ENCODE peak calls at places on chromosomes 3 and 15, in ten cellular contexts. Q, S, O, U, V, K, G, R, B and L are unnamed samples. For H3K9me3, the result is how much of the 10 kb centered on the place peaks cover.

GRCh38 chr3:102053375-102053989 is 204.2 kb downstream of the NFKBIZ start:
- DNase-seq in Q (peak), S (no peak), O (peak), U (no peak), V (no peak), K (no peak), G (no peak), R (peak), B (no peak), L (no peak)

GRCh38 chr3:61601831-61602230 is 40.5 kb downstream of the PTPRG start:
- DNase-seq in Q (no peak), S (no peak), O (no peak), U (peak), V (no peak), K (no peak), G (no peak), R (peak), B (peak), L (no peak)

GRCh38 chr15:26013946-26014345 is 150.8 kb upstream of the ATP10A start:
- DNase-seq in Q (no peak), S (no peak), O (no peak), U (no peak), V (no peak), K (no peak), G (no peak), R (peak), B (no peak), L (no peak)

GRCh38 chr3:56837196-56837955 is 35.6 kb upstream of the ARHGEF3 start:
- DNase-seq in Q (peak), S (no peak), O (no peak), U (no peak), V (no peak), K (no peak), G (no peak), R (no peak), B (no peak), L (no peak)

GRCh38 chr15:100334905-100335304 is 6.9 kb downstream of the ADAMTS17 start:
- DNase-seq in Q (no peak), S (peak), O (no peak), U (no peak), V (no peak), K (no peak), G (no peak), R (no peak), B (no peak), L (no peak)

GRCh38 chr3:28542351-28542750 is 193.7 kb upstream of the AZI2 start:
- DNase-seq in Q (no peak), S (no peak), O (no peak), U (no peak), V (no peak), K (no peak), G (no peak), R (no peak), B (no peak), L (no peak)

GRCh38 chr3:41653575-41654239 is 308.2 kb downstream of the ULK4 start:
- DNase-seq in Q (no peak), S (no peak), O (no peak), U (no peak), V (no peak), K (no peak), G (no peak), R (no peak), B (no peak), L (no peak)

GRCh38 chr3:137709011-137709601 is 55.0 kb upstream of the SOX14 start:
- DNase-seq in Q (peak), S (no peak), O (no peak), U (no peak), V (no peak), K (no peak), G (no peak), R (peak), B (no peak), L (no peak)

GRCh38 chr3:99984668-99985067 is 129.6 kb downstream of the FILIP1L start:
- DNase-seq in Q (no peak), S (no peak), O (no peak), U (no peak), V (no peak), K (no peak), G (no peak), R (no peak), B (no peak), L (no peak)

GRCh38 chr3:129596194-129597086 is 10.0 kb downstream of the PLXND1 start:
- DNase-seq in Q (no peak), S (peak), O (peak), U (peak), V (peak), K (peak), G (peak), R (peak), B (peak), L (peak)

GRCh38 chr3:50534721-50535330 is 31.4 kb upstream of the CACNA2D2 start:
- DNase-seq in Q (no peak), S (no peak), O (no peak), U (no peak), V (no peak), K (no peak), G (no peak), R (peak), B (no peak), L (no peak)

GRCh38 chr3:158160958-158161357 is 51.1 kb downstream of the RSRC1 start:
- DNase-seq in Q (peak), S (no peak), O (peak), U (no peak), V (no peak), K (no peak), G (no peak), R (peak), B (no peak), L (no peak)

GRCh38 chr15:98174286-98174685 is 213.8 kb downstream of the ARRDC4 start:
- DNase-seq in Q (peak), S (no peak), O (no peak), U (no peak), V (no peak), K (no peak), G (no peak), R (no peak), B (no peak), L (no peak)

GRCh38 chr15:67070892-67071664 is 5.7 kb downstream of the SMAD3 start:
- DNase-seq in Q (peak), S (no peak), O (no peak), U (no peak), V (no peak), K (no peak), G (no peak), R (no peak), B (no peak), L (no peak)

GRCh38 chr3:188584958-188585689 is 431.2 kb downstream of the LPP start:
- DNase-seq in Q (peak), S (no peak), O (no peak), U (no peak), V (no peak), K (no peak), G (no peak), R (peak), B (no peak), L (no peak)

GRCh38 chr15:72740202-72740601 is 43.4 kb downstream of the ADPGK start:
- DNase-seq in Q (no peak), S (no peak), O (no peak), U (no peak), V (no peak), K (no peak), G (no peak), R (no peak), B (no peak), L (no peak)

GRCh38 chr3:178342111-178342510 is 194.1 kb upstream of the KCNMB2 start:
- DNase-seq in Q (no peak), S (no peak), O (no peak), U (no peak), V (no peak), K (no peak), G (no peak), R (no peak), B (no peak), L (no peak)

GRCh38 chr3:170978335-170978745 is 48.2 kb downstream of the SLC2A2 start:
- DNase-seq in Q (no peak), S (no peak), O (no peak), U (no peak), V (no peak), K (no peak), G (no peak), R (no peak), B (no peak), L (no peak)

GRCh38 chr3:140363801-140364200 is 314.1 kb upstream of the TRIM42 start:
- DNase-seq in Q (peak), S (no peak), O (no peak), U (no peak), V (no peak), K (peak), G (no peak), R (peak), B (no peak), L (no peak)

GRCh38 chr3:70433091-70433490 is 120.7 kb upstream of the MDFIC2 start:
- DNase-seq in Q (peak), S (no peak), O (peak), U (no peak), V (no peak), K (no peak), G (no peak), R (peak), B (no peak), L (no peak)

GRCh38 chr3:141373768-141374526 is 5.6 kb downstream of the ZBTB38 start:
- DNase-seq in Q (peak), S (no peak), O (peak), U (no peak), V (no peak), K (no peak), G (no peak), R (peak), B (no peak), L (no peak)

GRCh38 chr3:194134231-194134756 is 1.7 kb upstream of the HES1 start:
- DNase-seq in Q (no peak), S (no peak), O (peak), U (peak), V (peak), K (peak), G (peak), R (peak), B (no peak), L (peak)

GRCh38 chr3:142298626-142299025 is 73.2 kb upstream of the GK5 start:
- DNase-seq in Q (no peak), S (no peak), O (no peak), U (no peak), V (no peak), K (no peak), G (no peak), R (no peak), B (no peak), L (no peak)

GRCh38 chr15:26891448-26891881 is 24.6 kb downstream of the GABRA5 start:
- DNase-seq in Q (peak), S (peak), O (peak), U (no peak), V (peak), K (no peak), G (no peak), R (peak), B (no peak), L (no peak)

GRCh38 chr3:130971208-130971607 is 55.4 kb downstream of the ASTE1 start:
- DNase-seq in Q (peak), S (no peak), O (peak), U (no peak), V (no peak), K (no peak), G (no peak), R (peak), B (no peak), L (no peak)

GRCh38 chr15:39113741-39114140 is 467.1 kb upstream of the THBS1 start:
- DNase-seq in Q (no peak), S (no peak), O (no peak), U (no peak), V (no peak), K (no peak), G (no peak), R (no peak), B (no peak), L (no peak)

GRCh38 chr3:152629363-152630122 is 205.4 kb upstream of the P2RY1 start:
- DNase-seq in Q (no peak), S (no peak), O (no peak), U (no peak), V (no peak), K (no peak), G (no peak), R (no peak), B (no peak), L (no peak)

GRCh38 chr15:42511010-42511396 is 15.6 kb downstream of the SNAP23 start:
- DNase-seq in Q (peak), S (no peak), O (peak), U (no peak), V (no peak), K (no peak), G (no peak), R (peak), B (no peak), L (no peak)

GRCh38 chr15:41160639-41161315 is 44.7 kb upstream of the INO80 start:
- DNase-seq in Q (no peak), S (no peak), O (peak), U (no peak), V (no peak), K (no peak), G (no peak), R (peak), B (no peak), L (peak)

GRCh38 chr3:113560845-113561623 is 28.7 kb downstream of the SIDT1 start:
- DNase-seq in Q (peak), S (no peak), O (no peak), U (no peak), V (no peak), K (no peak), G (no peak), R (peak), B (no peak), L (no peak)

GRCh38 chr3:113559011-113559410 is 26.7 kb downstream of the SIDT1 start:
- DNase-seq in Q (no peak), S (no peak), O (no peak), U (no peak), V (no peak), K (no peak), G (no peak), R (no peak), B (no peak), L (no peak)

GRCh38 chr3:113557374-113557773 is 25.0 kb downstream of the SIDT1 start:
- DNase-seq in Q (peak), S (no peak), O (peak), U (no peak), V (no peak), K (no peak), G (no peak), R (peak), B (no peak), L (no peak)

GRCh38 chr3:113556556-113557335 is 24.4 kb downstream of the SIDT1 start:
- DNase-seq in Q (no peak), S (no peak), O (no peak), U (no peak), V (no peak), K (no peak), G (no peak), R (no peak), B (no peak), L (no peak)

GRCh38 chr3:113560265-113560664 is 27.9 kb downstream of the SIDT1 start:
- DNase-seq in Q (no peak), S (no peak), O (no peak), U (no peak), V (no peak), K (no peak), G (no peak), R (no peak), B (no peak), L (no peak)
- H3K9me3 ChIP-seq in Q (under half), S (under half), O (under half), U (under half), V (under half), K (under half), G (under half), R (under half), B (under half), L (under half)

GRCh38 chr15:63075072-63075995 is 32.8 kb downstream of the TPM1 start:
- DNase-seq in Q (no peak), S (no peak), O (peak), U (no peak), V (no peak), K (no peak), G (no peak), R (peak), B (peak), L (no peak)
- H3K4me3 ChIP-seq in Q (no peak), S (no peak), O (no peak), U (no peak), V (no peak), K (no peak), G (no peak), R (no peak), B (no peak), L (no peak)

DNA sequence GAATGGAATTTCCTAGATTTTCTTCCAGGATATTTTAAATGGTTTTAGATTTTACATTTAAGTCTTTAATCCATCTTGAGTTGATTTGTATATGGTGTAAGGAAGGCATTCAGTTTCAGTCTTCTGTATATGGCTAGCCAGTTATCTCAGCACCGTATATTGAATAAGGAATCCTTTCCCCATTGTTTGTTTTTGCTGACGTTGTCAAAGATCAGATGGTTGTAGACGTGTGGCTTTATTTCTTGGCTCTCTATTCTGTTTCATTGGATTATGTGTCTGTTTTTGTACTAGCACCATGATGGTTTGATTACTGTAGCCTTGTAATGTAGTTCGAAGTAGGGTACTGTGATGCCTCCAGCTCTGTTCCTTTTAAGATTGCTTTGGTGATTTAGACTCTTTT is 325.7 kb upstream of the EPHA6 start:
- DNase-seq in Q (no peak), S (no peak), O (no peak), U (no peak), V (no peak), K (no peak), G (no peak), R (no peak), B (no peak), L (no peak)
- H3K9me3 ChIP-seq in Q (under half), S (under half), O (under half), U (under half), V (under half), K (under half), G (under half), R (under half), B (under half), L (under half)

DNA sequence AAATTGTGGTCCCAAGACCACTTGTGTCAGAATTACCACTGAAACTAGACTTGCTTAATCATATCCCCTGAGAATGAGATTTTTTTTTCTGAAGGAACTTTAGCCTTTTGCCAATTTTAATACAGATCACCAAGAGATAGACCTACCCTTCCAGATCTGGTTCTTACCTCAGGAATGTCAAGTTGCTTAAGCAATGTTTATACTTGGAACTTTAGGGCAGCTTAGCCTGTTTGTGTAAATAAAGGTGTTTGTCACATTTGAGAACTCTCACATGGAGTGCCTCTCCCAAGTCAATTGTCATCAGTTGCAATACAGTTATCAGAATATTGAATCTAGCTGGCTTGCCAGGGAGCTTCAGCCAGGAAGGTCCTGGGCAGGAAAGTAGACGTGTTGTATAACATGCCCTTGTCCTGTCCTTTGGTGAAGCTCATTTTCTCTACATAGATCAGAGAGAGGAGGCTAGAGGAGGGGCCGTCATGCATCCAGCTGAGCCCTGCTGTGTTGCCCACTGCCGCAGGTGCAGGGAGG is 3.9 kb downstream of the GPD1L start:
- DNase-seq in Q (no peak), S (no peak), O (no peak), U (no peak), V (no peak), K (no peak), G (no peak), R (no peak), B (no peak), L (no peak)
- H3K4me3 ChIP-seq in Q (no peak), S (no peak), O (no peak), U (no peak), V (no peak), K (no peak), G (no peak), R (no peak), B (no peak), L (peak)

GRCh38 chr3:151367448-151367847 is 17.1 kb downstream of the P2RY12 start:
- DNase-seq in Q (no peak), S (no peak), O (no peak), U (no peak), V (no peak), K (no peak), G (no peak), R (peak), B (no peak), L (no peak)

GRCh38 chr3:151371531-151371930 is 13.0 kb downstream of the P2RY12 start:
- DNase-seq in Q (no peak), S (no peak), O (no peak), U (no peak), V (no peak), K (no peak), G (no peak), R (peak), B (no peak), L (no peak)

GRCh38 chr3:151366993-151367392 is 17.6 kb downstream of the P2RY12 start:
- DNase-seq in Q (no peak), S (no peak), O (no peak), U (no peak), V (no peak), K (no peak), G (no peak), R (no peak), B (no peak), L (no peak)

GRCh38 chr3:151377768-151378385 is 6.7 kb downstream of the P2RY12 start:
- DNase-seq in Q (no peak), S (no peak), O (no peak), U (no peak), V (no peak), K (no peak), G (no peak), R (no peak), B (no peak), L (no peak)

GRCh38 chr3:151372063-151372820 is 12.3 kb downstream of the P2RY12 start:
- DNase-seq in Q (no peak), S (no peak), O (peak), U (no peak), V (no peak), K (no peak), G (no peak), R (peak), B (no peak), L (no peak)
- H3K9me3 ChIP-seq in Q (under half), S (under half), O (under half), U (under half), V (under half), K (under half), G (under half), R (under half), B (under half), L (under half)

GRCh38 chr3:14552717-14553116 is 12.6 kb upstream of the GRIP2 start:
- DNase-seq in Q (no peak), S (no peak), O (no peak), U (no peak), V (no peak), K (peak), G (no peak), R (no peak), B (no peak), L (no peak)

GRCh38 chr3:14552041-14552648 is 12.0 kb upstream of the GRIP2 start:
- DNase-seq in Q (no peak), S (peak), O (no peak), U (no peak), V (no peak), K (peak), G (peak), R (peak), B (no peak), L (no peak)

GRCh38 chr3:14558029-14558428 is 17.9 kb upstream of the GRIP2 start:
- DNase-seq in Q (no peak), S (no peak), O (no peak), U (no peak), V (no peak), K (no peak), G (no peak), R (no peak), B (no peak), L (no peak)

GRCh38 chr3:14554715-14555114 is 14.6 kb upstream of the GRIP2 start:
- DNase-seq in Q (no peak), S (no peak), O (no peak), U (no peak), V (no peak), K (no peak), G (no peak), R (peak), B (no peak), L (no peak)

DNA sequence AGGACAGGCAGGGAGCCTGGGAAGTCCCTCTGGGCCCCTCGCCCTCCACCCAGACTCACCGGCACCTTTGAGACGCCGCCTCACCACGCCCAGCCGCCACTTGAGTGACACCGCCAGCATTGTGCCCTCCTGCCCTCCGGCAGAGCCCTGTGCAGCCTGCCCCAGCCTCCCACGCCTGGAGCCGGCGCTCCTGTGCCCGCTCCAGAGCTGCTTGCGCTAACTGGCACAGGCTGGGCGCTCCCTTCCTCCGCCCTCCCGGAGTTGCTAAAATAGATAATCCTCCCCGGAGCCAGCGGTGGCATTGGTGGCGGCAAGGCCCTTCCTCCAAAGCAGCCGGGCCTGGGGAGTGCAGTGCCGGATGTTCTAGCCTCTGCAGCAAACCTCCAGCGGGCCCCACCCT is 15.7 kb upstream of the GRIP2 start:
- DNase-seq in Q (no peak), S (no peak), O (no peak), U (no peak), V (no peak), K (no peak), G (peak), R (no peak), B (no peak), L (peak)
- H3K4me3 ChIP-seq in Q (no peak), S (no peak), O (no peak), U (peak), V (no peak), K (no peak), G (peak), R (no peak), B (no peak), L (no peak)